ENCODE peak calls at places on chromosomes 11 and 22, in ten cellular contexts. One of them, this sample, is unnamed.
A peak's percentile ranks its signal among the peaks of the same experiment; 100 is the strongest.

GRCh38 chr11:46865340-46865739 is 19.3 kb upstream of the CKAP5 start:
- DNase-seq in left ventricle myocardium inferior: no peak
- DNase-seq in ovary: no peak
- DNase-seq in breast epithelium: no peak
- DNase-seq in heart right ventricle: no peak
- DNase-seq in right lobe of liver: no peak
- DNase-seq in mesenchymal stem cell: peak; percentile 63
- DNase-seq in psoas muscle: no peak
- DNase-seq in GM23338: no peak
- DNase-seq in kidney: no peak
- DNase-seq in this sample: no peak

GRCh38 chr22:38025514-38025913 is 31.7 kb upstream of the PICK1 start:
- DNase-seq in left ventricle myocardium inferior: no peak
- DNase-seq in ovary: no peak
- DNase-seq in breast epithelium: no peak
- DNase-seq in heart right ventricle: no peak
- DNase-seq in right lobe of liver: no peak
- DNase-seq in mesenchymal stem cell: no peak
- DNase-seq in psoas muscle: no peak
- DNase-seq in GM23338: no peak
- DNase-seq in kidney: peak; percentile 17
- DNase-seq in this sample: no peak

GRCh38 chr11:61510980-61511373 is 2.4 kb downstream of the LRRC10B start:
- DNase-seq in left ventricle myocardium inferior: no peak
- DNase-seq in ovary: no peak
- DNase-seq in breast epithelium: no peak
- DNase-seq in heart right ventricle: no peak
- DNase-seq in right lobe of liver: no peak
- DNase-seq in mesenchymal stem cell: no peak
- DNase-seq in psoas muscle: no peak
- DNase-seq in GM23338: no peak
- DNase-seq in kidney: no peak
- DNase-seq in this sample: no peak

GRCh38 chr11:66868726-66869291 is 11.9 kb downstream of the LRFN4 start:
- DNase-seq in left ventricle myocardium inferior: no peak
- DNase-seq in ovary: no peak
- DNase-seq in breast epithelium: peak; percentile 64
- DNase-seq in heart right ventricle: no peak
- DNase-seq in right lobe of liver: peak; percentile 60
- DNase-seq in mesenchymal stem cell: no peak
- DNase-seq in psoas muscle: no peak
- DNase-seq in GM23338: peak; percentile 94
- DNase-seq in kidney: peak; percentile 81
- DNase-seq in this sample: peak; percentile 81

GRCh38 chr11:64372802-64373597 is 14.0 kb downstream of the RPS6KA4 start:
- DNase-seq in left ventricle myocardium inferior: no peak
- DNase-seq in ovary: peak; percentile 28
- DNase-seq in breast epithelium: no peak
- DNase-seq in heart right ventricle: no peak
- DNase-seq in right lobe of liver: no peak
- DNase-seq in mesenchymal stem cell: no peak
- DNase-seq in psoas muscle: no peak
- DNase-seq in GM23338: peak; percentile 60
- DNase-seq in kidney: peak; percentile 88
- DNase-seq in this sample: peak; percentile 42

GRCh38 chr22:33917744-33918406 is 2.4 kb downstream of the LARGE1 start:
- DNase-seq in left ventricle myocardium inferior: no peak
- DNase-seq in ovary: no peak
- DNase-seq in breast epithelium: no peak
- DNase-seq in heart right ventricle: no peak
- DNase-seq in right lobe of liver: no peak
- DNase-seq in mesenchymal stem cell: peak; percentile 67
- DNase-seq in psoas muscle: no peak
- DNase-seq in GM23338: peak; percentile 66
- DNase-seq in kidney: no peak
- DNase-seq in this sample: no peak

GRCh38 chr11:125874556-125875124 is 12.8 kb upstream of the HYLS1 start:
- DNase-seq in left ventricle myocardium inferior: peak; percentile 25
- DNase-seq in ovary: peak; percentile 45
- DNase-seq in breast epithelium: no peak
- DNase-seq in heart right ventricle: no peak
- DNase-seq in right lobe of liver: no peak
- DNase-seq in mesenchymal stem cell: peak; percentile 70
- DNase-seq in psoas muscle: no peak
- DNase-seq in GM23338: peak; percentile 91
- DNase-seq in kidney: no peak
- DNase-seq in this sample: peak; percentile 55

GRCh38 chr11:61969838-61970452 is 2.5 kb upstream of the FTH1 start:
- DNase-seq in left ventricle myocardium inferior: no peak
- DNase-seq in ovary: no peak
- DNase-seq in breast epithelium: no peak
- DNase-seq in heart right ventricle: no peak
- DNase-seq in right lobe of liver: no peak
- DNase-seq in mesenchymal stem cell: peak; percentile 86
- DNase-seq in psoas muscle: no peak
- DNase-seq in GM23338: no peak
- DNase-seq in kidney: no peak
- DNase-seq in this sample: no peak

GRCh38 chr11:89625171-89625570 is 84.9 kb upstream of the TRIM77 start:
- DNase-seq in left ventricle myocardium inferior: no peak
- DNase-seq in ovary: no peak
- DNase-seq in breast epithelium: no peak
- DNase-seq in heart right ventricle: no peak
- DNase-seq in right lobe of liver: no peak
- DNase-seq in mesenchymal stem cell: no peak
- DNase-seq in psoas muscle: no peak
- DNase-seq in GM23338: no peak
- DNase-seq in kidney: no peak
- DNase-seq in this sample: no peak

GRCh38 chr22:28180804-28181203 is 261.7 kb upstream of the PITPNB start:
- DNase-seq in left ventricle myocardium inferior: no peak
- DNase-seq in ovary: no peak
- DNase-seq in breast epithelium: no peak
- DNase-seq in heart right ventricle: no peak
- DNase-seq in right lobe of liver: no peak
- DNase-seq in mesenchymal stem cell: no peak
- DNase-seq in psoas muscle: no peak
- DNase-seq in GM23338: no peak
- DNase-seq in kidney: no peak
- DNase-seq in this sample: no peak

GRCh38 chr11:45899448-45900174 is 7.5 kb downstream of the FREY1 start:
- DNase-seq in left ventricle myocardium inferior: peak; percentile 81
- DNase-seq in ovary: peak; percentile 87
- DNase-seq in breast epithelium: peak; percentile 67
- DNase-seq in heart right ventricle: peak; percentile 83
- DNase-seq in right lobe of liver: peak; percentile 80
- DNase-seq in mesenchymal stem cell: peak; percentile 92
- DNase-seq in psoas muscle: peak; percentile 93
- DNase-seq in GM23338: peak; percentile 97
- DNase-seq in kidney: peak; percentile 96
- DNase-seq in this sample: peak; percentile 94

GRCh38 chr22:40300884-40301672 is 45.2 kb upstream of the ADSL start:
- DNase-seq in left ventricle myocardium inferior: no peak
- DNase-seq in ovary: no peak
- DNase-seq in breast epithelium: no peak
- DNase-seq in heart right ventricle: no peak
- DNase-seq in right lobe of liver: no peak
- DNase-seq in mesenchymal stem cell: no peak
- DNase-seq in psoas muscle: no peak
- DNase-seq in GM23338: no peak
- DNase-seq in kidney: no peak
- DNase-seq in this sample: no peak

GRCh38 chr11:92340839-92341238 is 116.2 kb downstream of the FAT3 start:
- DNase-seq in left ventricle myocardium inferior: no peak
- DNase-seq in ovary: no peak
- DNase-seq in breast epithelium: no peak
- DNase-seq in heart right ventricle: no peak
- DNase-seq in right lobe of liver: no peak
- DNase-seq in mesenchymal stem cell: no peak
- DNase-seq in psoas muscle: no peak
- DNase-seq in GM23338: peak; percentile 87
- DNase-seq in kidney: no peak
- DNase-seq in this sample: peak; percentile 43

GRCh38 chr11:15836801-15837200 is 519.5 kb downstream of the SOX6 start:
- DNase-seq in left ventricle myocardium inferior: no peak
- DNase-seq in ovary: no peak
- DNase-seq in breast epithelium: no peak
- DNase-seq in heart right ventricle: no peak
- DNase-seq in right lobe of liver: no peak
- DNase-seq in mesenchymal stem cell: no peak
- DNase-seq in psoas muscle: no peak
- DNase-seq in GM23338: no peak
- DNase-seq in kidney: no peak
- DNase-seq in this sample: no peak

GRCh38 chr11:33060271-33060670 is 20.9 kb downstream of the TCP11L1 start:
- DNase-seq in left ventricle myocardium inferior: no peak
- DNase-seq in ovary: no peak
- DNase-seq in breast epithelium: no peak
- DNase-seq in heart right ventricle: no peak
- DNase-seq in right lobe of liver: no peak
- DNase-seq in mesenchymal stem cell: no peak
- DNase-seq in psoas muscle: no peak
- DNase-seq in GM23338: no peak
- DNase-seq in kidney: no peak
- DNase-seq in this sample: no peak

GRCh38 chr22:20164863-20165262 is 14.0 kb upstream of the CCDC188 start:
- DNase-seq in left ventricle myocardium inferior: no peak
- DNase-seq in ovary: no peak
- DNase-seq in breast epithelium: no peak
- DNase-seq in heart right ventricle: no peak
- DNase-seq in right lobe of liver: no peak
- DNase-seq in mesenchymal stem cell: no peak
- DNase-seq in psoas muscle: no peak
- DNase-seq in GM23338: no peak
- DNase-seq in kidney: no peak
- DNase-seq in this sample: no peak

GRCh38 chr11:2914475-2915195 is 14.6 kb downstream of the PHLDA2 start:
- DNase-seq in left ventricle myocardium inferior: peak; percentile 76
- DNase-seq in ovary: no peak
- DNase-seq in breast epithelium: no peak
- DNase-seq in heart right ventricle: peak; percentile 79
- DNase-seq in right lobe of liver: no peak
- DNase-seq in mesenchymal stem cell: no peak
- DNase-seq in psoas muscle: no peak
- DNase-seq in GM23338: no peak
- DNase-seq in kidney: peak; percentile 54
- DNase-seq in this sample: no peak

GRCh38 chr11:78190374-78190773 is 1.7 kb downstream of the USP35 start:
- DNase-seq in left ventricle myocardium inferior: no peak
- DNase-seq in ovary: peak; percentile 30
- DNase-seq in breast epithelium: no peak
- DNase-seq in heart right ventricle: no peak
- DNase-seq in right lobe of liver: no peak
- DNase-seq in mesenchymal stem cell: peak; percentile 26
- DNase-seq in psoas muscle: no peak
- DNase-seq in GM23338: no peak
- DNase-seq in kidney: no peak
- DNase-seq in this sample: no peak

DNA sequence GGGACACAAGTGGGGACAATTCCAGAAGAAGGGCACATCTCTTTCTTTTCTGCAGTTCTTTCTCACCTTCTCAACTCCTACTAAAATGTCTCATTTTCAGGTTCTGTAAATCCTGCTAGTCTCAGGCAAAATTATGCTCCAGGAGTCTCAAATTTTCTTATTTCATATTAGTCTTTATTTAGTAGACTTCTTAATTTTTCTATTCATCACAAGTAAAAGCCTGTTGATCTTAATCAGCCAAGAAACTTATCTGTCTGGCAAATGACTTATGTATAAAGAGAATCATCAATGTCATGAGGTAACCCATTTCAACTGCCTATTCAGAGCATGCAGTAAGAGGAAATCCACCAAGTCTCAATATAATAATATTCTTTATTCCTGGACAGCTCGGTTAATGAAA is at the start of gene MS4A2:
- DNase-seq in left ventricle myocardium inferior: no peak
- DNase-seq in ovary: no peak
- DNase-seq in breast epithelium: no peak
- DNase-seq in heart right ventricle: no peak
- DNase-seq in right lobe of liver: no peak
- DNase-seq in mesenchymal stem cell: no peak
- DNase-seq in psoas muscle: no peak
- DNase-seq in GM23338: no peak
- DNase-seq in kidney: no peak
- DNase-seq in this sample: no peak
- H3K27ac ChIP-seq in left ventricle myocardium inferior: no peak within 1 kb of the TSS
- H3K27ac ChIP-seq in ovary: no peak within 1 kb of the TSS
- H3K27ac ChIP-seq in breast epithelium: no peak within 1 kb of the TSS
- H3K27ac ChIP-seq in heart right ventricle: no peak within 1 kb of the TSS
- H3K27ac ChIP-seq in right lobe of liver: no peak within 1 kb of the TSS
- H3K27ac ChIP-seq in mesenchymal stem cell: no peak within 1 kb of the TSS
- H3K27ac ChIP-seq in psoas muscle: no peak within 1 kb of the TSS
- H3K27ac ChIP-seq in GM23338: no peak within 1 kb of the TSS
- H3K27ac ChIP-seq in kidney: no peak within 1 kb of the TSS
- H3K27ac ChIP-seq in this sample: no peak within 1 kb of the TSS

DNA sequence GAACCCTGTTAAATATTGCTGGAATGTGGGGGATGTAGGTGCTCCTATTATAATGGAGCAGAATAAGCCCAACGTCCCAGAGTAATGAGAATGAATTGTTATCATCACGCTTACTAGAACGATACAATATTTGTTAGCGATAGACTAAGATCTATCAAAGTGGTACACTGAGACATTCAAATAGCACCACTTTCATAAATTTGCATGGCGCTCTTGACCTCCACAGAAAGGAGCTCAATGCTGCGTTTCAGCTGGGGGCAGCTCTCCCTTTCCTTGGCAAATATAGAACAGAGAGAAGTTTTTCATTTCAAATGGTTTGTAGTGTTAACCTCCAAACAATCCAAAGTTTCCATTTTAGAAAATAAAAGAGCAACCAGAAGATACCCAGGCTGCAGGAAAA is 38.2 kb upstream of the BLID start:
- DNase-seq in left ventricle myocardium inferior: no peak
- DNase-seq in ovary: no peak
- DNase-seq in breast epithelium: no peak
- DNase-seq in heart right ventricle: no peak
- DNase-seq in right lobe of liver: no peak
- DNase-seq in mesenchymal stem cell: no peak
- DNase-seq in psoas muscle: no peak
- DNase-seq in GM23338: peak; percentile 27
- DNase-seq in kidney: no peak
- DNase-seq in this sample: no peak
- H3K27ac ChIP-seq in left ventricle myocardium inferior: no peak overlapping the region
- H3K27ac ChIP-seq in ovary: no peak overlapping the region
- H3K27ac ChIP-seq in breast epithelium: peak overlapping the region; percentile 12
- H3K27ac ChIP-seq in heart right ventricle: no peak overlapping the region
- H3K27ac ChIP-seq in right lobe of liver: no peak overlapping the region
- H3K27ac ChIP-seq in mesenchymal stem cell: no peak overlapping the region
- H3K27ac ChIP-seq in psoas muscle: no peak overlapping the region
- H3K27ac ChIP-seq in GM23338: no peak overlapping the region
- H3K27ac ChIP-seq in kidney: no peak overlapping the region
- H3K27ac ChIP-seq in this sample: no peak overlapping the region

GRCh38 chr11:72989727-72990126 is 152.4 kb downstream of the FCHSD2 start:
- DNase-seq in left ventricle myocardium inferior: no peak
- DNase-seq in ovary: no peak
- DNase-seq in breast epithelium: no peak
- DNase-seq in heart right ventricle: no peak
- DNase-seq in right lobe of liver: no peak
- DNase-seq in mesenchymal stem cell: peak; percentile 15
- DNase-seq in psoas muscle: no peak
- DNase-seq in GM23338: no peak
- DNase-seq in kidney: no peak
- DNase-seq in this sample: no peak
- H3K27ac ChIP-seq in left ventricle myocardium inferior: peak overlapping the region; percentile 65
- H3K27ac ChIP-seq in ovary: no peak overlapping the region
- H3K27ac ChIP-seq in breast epithelium: no peak overlapping the region
- H3K27ac ChIP-seq in heart right ventricle: no peak overlapping the region
- H3K27ac ChIP-seq in right lobe of liver: no peak overlapping the region
- H3K27ac ChIP-seq in mesenchymal stem cell: no peak overlapping the region
- H3K27ac ChIP-seq in psoas muscle: no peak overlapping the region
- H3K27ac ChIP-seq in GM23338: no peak overlapping the region
- H3K27ac ChIP-seq in kidney: no peak overlapping the region
- H3K27ac ChIP-seq in this sample: no peak overlapping the region

GRCh38 chr11:11864803-11865202 is 23.0 kb downstream of the USP47 start:
- DNase-seq in left ventricle myocardium inferior: no peak
- DNase-seq in ovary: no peak
- DNase-seq in breast epithelium: no peak
- DNase-seq in heart right ventricle: no peak
- DNase-seq in right lobe of liver: no peak
- DNase-seq in mesenchymal stem cell: no peak
- DNase-seq in psoas muscle: no peak
- DNase-seq in GM23338: no peak
- DNase-seq in kidney: no peak
- DNase-seq in this sample: no peak
- H3K27ac ChIP-seq in left ventricle myocardium inferior: no peak overlapping the region
- H3K27ac ChIP-seq in ovary: no peak overlapping the region
- H3K27ac ChIP-seq in breast epithelium: no peak overlapping the region
- H3K27ac ChIP-seq in heart right ventricle: no peak overlapping the region
- H3K27ac ChIP-seq in right lobe of liver: no peak overlapping the region
- H3K27ac ChIP-seq in mesenchymal stem cell: no peak overlapping the region
- H3K27ac ChIP-seq in psoas muscle: peak overlapping the region; percentile 61
- H3K27ac ChIP-seq in GM23338: peak overlapping the region; percentile 35
- H3K27ac ChIP-seq in kidney: no peak overlapping the region
- H3K27ac ChIP-seq in this sample: no peak overlapping the region

This sample was measured in body of pancreas.